ENCODE peak calls at places on chromosome 19, in five cellular contexts. P, V, U, F and K are unnamed samples.

GRCh38 chr19:29564574-29565005 is 38.8 kb downstream of the VSTM2B start:
- DNase-seq in P (no peak), V (no peak), U (no peak), F (no peak), K (no peak)

GRCh38 chr19:29188704-29189375 is 24.1 kb downstream of the UQCRFS1 start:
- DNase-seq in P (no peak), V (no peak), U (no peak), F (no peak), K (no peak)

GRCh38 chr19:30719189-30719990 is 347.2 kb downstream of the ZNF536 start:
- DNase-seq in P (peak), V (no peak), U (peak), F (no peak), K (peak)

GRCh38 chr19:17520865-17521264 is 9.4 kb downstream of the PGLS start:
- DNase-seq in P (no peak), V (no peak), U (no peak), F (no peak), K (no peak)

GRCh38 chr19:54100560-54100959 is at the start of gene OSCAR:
- DNase-seq in P (no peak), V (no peak), U (no peak), F (no peak), K (no peak)

GRCh38 chr19:10112895-10113591 is 1.6 kb downstream of the P2RY11 start:
- DNase-seq in P (peak), V (no peak), U (peak), F (peak), K (peak)

GRCh38 chr19:34308381-34309367 is 54.3 kb downstream of the GARRE1 start:
- DNase-seq in P (no peak), V (no peak), U (no peak), F (no peak), K (no peak)

GRCh38 chr19:12701596-12702282 is 5.3 kb upstream of the FBXW9 start:
- DNase-seq in P (no peak), V (no peak), U (no peak), F (no peak), K (no peak)

GRCh38 chr19:42028304-42029216 is 34.5 kb upstream of the ATP1A3 start:
- DNase-seq in P (peak), V (no peak), U (no peak), F (no peak), K (peak)

GRCh38 chr19:33436360-33437345 is 63.1 kb downstream of the CEBPG start:
- DNase-seq in P (peak), V (no peak), U (no peak), F (no peak), K (no peak)

GRCh38 chr19:3610745-3611717 is 4.4 kb upstream of the TBXA2R start:
- DNase-seq in P (no peak), V (no peak), U (no peak), F (no peak), K (no peak)

GRCh38 chr19:10884273-10884672 is 12.9 kb downstream of the CARM1 start:
- DNase-seq in P (no peak), V (no peak), U (peak), F (no peak), K (no peak)

GRCh38 chr19:4284176-4284958 is 5.3 kb downstream of the SHD start:
- DNase-seq in P (peak), V (no peak), U (peak), F (no peak), K (no peak)

GRCh38 chr19:18730885-18731513 is 47.5 kb downstream of the CRTC1 start:
- DNase-seq in P (no peak), V (no peak), U (no peak), F (no peak), K (no peak)
- TF ChIP-seq CTCF in P (no peak), V (no peak), U (no peak), F (no peak), K (no peak)

GRCh38 chr19:16325671-16326400 is 1.2 kb downstream of the KLF2 start:
- DNase-seq in P (peak), V (no peak), U (peak), F (peak), K (no peak)
- TF ChIP-seq CTCF in P (no peak), V (no peak), U (no peak), F (no peak), K (no peak)

GRCh38 chr19:45047188-45047797 is 8.4 kb downstream of the CLASRP start:
- DNase-seq in P (no peak), V (no peak), U (no peak), F (no peak), K (no peak)
- TF ChIP-seq CTCF in P (no peak), V (no peak), U (no peak), F (no peak), K (no peak)

GRCh38 chr19:8503506-8503905 is 1.1 kb upstream of the PRAM1 start:
- DNase-seq in P (no peak), V (no peak), U (no peak), F (no peak), K (no peak)

GRCh38 chr19:8504171-8504570 is 1.7 kb upstream of the PRAM1 start:
- DNase-seq in P (no peak), V (no peak), U (no peak), F (no peak), K (no peak)

GRCh38 chr19:8505680-8506401 is 3.4 kb upstream of the PRAM1 start:
- DNase-seq in P (peak), V (no peak), U (peak), F (peak), K (peak)

GRCh38 chr19:8510589-8511115 is 3.3 kb downstream of the ZNF414 start:
- DNase-seq in P (no peak), V (no peak), U (no peak), F (no peak), K (no peak)

GRCh38 chr19:8506402-8506957 is 4.0 kb upstream of the PRAM1 start:
- DNase-seq in P (no peak), V (no peak), U (no peak), F (no peak), K (no peak)
- TF ChIP-seq CTCF in P (peak), V (no peak), U (no peak), F (no peak), K (peak)